ENCODE peak calls at places on chromosomes 11 and 22, in ten cellular contexts. I is A549; G is activated naive CD8-positive, alpha-beta T cell treated with anti-CD3 and anti-CD28 coated beads, Interleukin-2, amount 50 U/mL, for 24 hours; M is T-helper 2 cell; P is NCI-H1930; O is DMS153; H is brain microvascular endothelial cell; L is mesenchymal stem cell; Y is hypothalamus; A is T-cell. W is an unnamed sample.

GRCh38 chr11:34198523-34198922 is 93.1 kb downstream of the NAT10 start:
- DNase-seq in I (no peak), G (no peak), M (no peak), P (no peak), O (no peak), H (peak; percentile 14), L (no peak), Y (no peak), A (no peak), W (no peak)

GRCh38 chr11:125638315-125638714 is 13.4 kb downstream of the CHEK1 start:
- DNase-seq in I (no peak), G (no peak), M (no peak), P (no peak), O (no peak), H (no peak), L (no peak), Y (no peak), A (no peak), W (peak; percentile 64)

GRCh38 chr11:35524780-35525179 is 636 bp downstream of the PAMR1 start:
- DNase-seq in I (no peak), G (no peak), M (no peak), P (no peak), O (no peak), H (peak; percentile 52), L (peak; percentile 61), Y (no peak), A (no peak), W (no peak)

GRCh38 chr22:44622685-44623084 is 79.3 kb upstream of the PRR5 start:
- DNase-seq in I (no peak), G (no peak), M (no peak), P (no peak), O (no peak), H (no peak), L (no peak), Y (no peak), A (no peak), W (no peak)

GRCh38 chr11:46826310-46827044 is 19.6 kb downstream of the CKAP5 start:
- DNase-seq in I (peak; percentile 54), G (peak; percentile 81), M (peak; percentile 42), P (no peak), O (peak; percentile 43), H (peak; percentile 68), L (peak; percentile 86), Y (peak; percentile 63), A (peak; percentile 51), W (peak; percentile 56)

GRCh38 chr22:19888131-19888746 is 33.6 kb upstream of the GNB1L start:
- DNase-seq in I (no peak), G (no peak), M (no peak), P (no peak), O (no peak), H (no peak), L (no peak), Y (no peak), A (no peak), W (no peak)

GRCh38 chr11:125517116-125517804 is 21.2 kb upstream of the FEZ1 start:
- DNase-seq in I (no peak), G (no peak), M (no peak), P (no peak), O (no peak), H (peak; percentile 83), L (peak; percentile 88), Y (no peak), A (no peak), W (peak; percentile 21)

GRCh38 chr11:27812341-27812740 is 112.1 kb upstream of the BDNF start:
- DNase-seq in I (no peak), G (no peak), M (no peak), P (no peak), O (no peak), H (peak; percentile 13), L (no peak), Y (no peak), A (no peak), W (peak; percentile 2)

GRCh38 chr22:36104988-36105387 is 55.6 kb downstream of the APOL3 start:
- DNase-seq in I (no peak), G (no peak), M (no peak), P (no peak), O (no peak), H (peak; percentile 12), L (peak; percentile 35), Y (no peak), A (no peak), W (no peak)

GRCh38 chr11:104136861-104137260 is 27.1 kb downstream of the PDGFD start:
- DNase-seq in I (no peak), G (no peak), M (no peak), P (no peak), O (no peak), H (no peak), L (no peak), Y (no peak), A (no peak), W (no peak)

GRCh38 chr11:125376117-125376516 is 119.9 kb downstream of the FEZ1 start:
- DNase-seq in I (no peak), G (no peak), M (no peak), P (no peak), O (no peak), H (no peak), L (no peak), Y (no peak), A (no peak), W (peak; percentile 52)